ENCODE peak calls at places on chromosome 1, in seven cellular contexts. F is AG04449, V is fibroblast of pulmonary artery, P is cardiac muscle cell, Y is DND-41, T is heart right ventricle, B is fibroblast of mammary gland. A is an unnamed sample.
A peak's percentile ranks its signal among the peaks of the same experiment; 100 is the strongest.

GRCh38 chr1:51945591-51945990 is 44.9 kb downstream of the RAB3B start:
- DNase-seq in F (no peak), V (peak; percentile 75), P (peak; percentile 42), Y (no peak), T (no peak), B (no peak), A (no peak)

GRCh38 chr1:163875214-163875926 is 553.6 kb downstream of the NUF2 start:
- DNase-seq in F (peak; percentile 51), V (peak; percentile 83), P (peak; percentile 73), Y (no peak), T (peak; percentile 18), B (peak; percentile 96), A (no peak)

GRCh38 chr1:151942882-151943281 is 33.6 kb upstream of the THEM4 start:
- DNase-seq in F (no peak), V (peak; percentile 29), P (peak; percentile 36), Y (no peak), T (no peak), B (no peak), A (no peak)

GRCh38 chr1:209387271-209387968 is 196.1 kb upstream of the CAMK1G start:
- DNase-seq in F (no peak), V (no peak), P (no peak), Y (no peak), T (no peak), B (no peak), A (no peak)

GRCh38 chr1:45815667-45816458 is 12.5 kb downstream of the MAST2 start:
- DNase-seq in F (no peak), V (peak; percentile 44), P (peak; percentile 23), Y (no peak), T (no peak), B (peak; percentile 82), A (no peak)

GRCh38 chr1:21149862-21150432 is 26.8 kb downstream of the EIF4G3 start:
- DNase-seq in F (peak; percentile 94), V (peak; percentile 87), P (peak; percentile 89), Y (no peak), T (peak; percentile 17), B (peak; percentile 89), A (no peak)

GRCh38 chr1:113538225-113538624 is 147.9 kb downstream of the MAGI3 start:
- DNase-seq in F (no peak), V (peak; percentile 21), P (peak; percentile 21), Y (no peak), T (no peak), B (peak; percentile 76), A (no peak)

GRCh38 chr1:157438236-157439012 is 113.9 kb downstream of the FCRL5 start:
- DNase-seq in F (no peak), V (peak; percentile 16), P (peak; percentile 44), Y (no peak), T (no peak), B (no peak), A (no peak)

GRCh38 chr1:60911980-60912692 is 170.2 kb upstream of the NFIA start:
- DNase-seq in F (no peak), V (no peak), P (no peak), Y (no peak), T (peak; percentile 51), B (no peak), A (no peak)

GRCh38 chr1:15704526-15705183 is 20.5 kb downstream of the PLEKHM2 start:
- DNase-seq in F (no peak), V (no peak), P (no peak), Y (no peak), T (no peak), B (peak; percentile 59), A (no peak)

GRCh38 chr1:9182784-9183257 is 51.8 kb upstream of the H6PD start:
- DNase-seq in F (no peak), V (no peak), P (no peak), Y (no peak), T (no peak), B (no peak), A (no peak)

GRCh38 chr1:22285545-22286396 is 142.9 kb upstream of the WNT4 start:
- DNase-seq in F (no peak), V (peak; percentile 23), P (peak; percentile 31), Y (no peak), T (no peak), B (no peak), A (no peak)

GRCh38 chr1:201598396-201598795 is 59.5 kb downstream of the NAV1 start:
- DNase-seq in F (no peak), V (no peak), P (no peak), Y (no peak), T (no peak), B (no peak), A (no peak)

GRCh38 chr1:201602413-201603265 is 63.7 kb downstream of the NAV1 start:
- DNase-seq in F (peak; percentile 87), V (peak; percentile 79), P (peak; percentile 83), Y (no peak), T (no peak), B (peak; percentile 94), A (no peak)

GRCh38 chr1:201597551-201598230 is 58.8 kb downstream of the NAV1 start:
- DNase-seq in F (no peak), V (no peak), P (no peak), Y (no peak), T (peak; percentile 47), B (no peak), A (no peak)

GRCh38 chr1:201598973-201599372 is 60.0 kb downstream of the NAV1 start:
- DNase-seq in F (no peak), V (no peak), P (no peak), Y (no peak), T (no peak), B (no peak), A (no peak)

DNA sequence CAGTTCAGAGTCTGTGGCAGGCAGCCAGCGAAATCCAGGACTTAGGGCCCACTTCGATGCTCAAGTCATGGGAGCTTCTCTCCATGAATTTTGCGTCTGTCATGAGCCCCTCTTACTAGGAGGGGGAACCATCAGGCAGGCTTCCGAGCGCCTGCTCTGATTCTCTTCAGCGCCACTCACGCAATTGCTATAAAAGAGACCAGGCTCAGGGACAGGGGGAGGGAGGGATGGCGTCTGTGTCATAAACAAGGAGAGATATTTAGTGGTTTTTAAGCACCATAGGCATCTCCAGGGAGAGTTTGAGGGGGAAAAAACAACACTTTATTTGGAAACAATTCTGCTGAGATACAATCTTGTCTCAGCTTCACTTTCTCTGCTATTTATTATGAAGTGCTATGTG is 60.6 kb downstream of the NAV1 start:
- DNase-seq in F (no peak), V (no peak), P (no peak), Y (no peak), T (no peak), B (no peak), A (no peak)
- TF ChIP-seq CTCF in F (no peak), V (no peak), P (no peak), Y (no peak), T (no peak), B (no peak), A (no peak)

GRCh38 chr1:47995306-47996050 is 1.7 kb downstream of the TRABD2B start:
- DNase-seq in F (no peak), V (no peak), P (no peak), Y (no peak), T (no peak), B (no peak), A (no peak)
- H3K4me3 ChIP-seq in F (no peak overlapping the region), V (no peak overlapping the region), P (peak overlapping the region; percentile 88), Y (no peak overlapping the region), T (no peak overlapping the region), B (no peak overlapping the region), A (no peak overlapping the region)

DNA sequence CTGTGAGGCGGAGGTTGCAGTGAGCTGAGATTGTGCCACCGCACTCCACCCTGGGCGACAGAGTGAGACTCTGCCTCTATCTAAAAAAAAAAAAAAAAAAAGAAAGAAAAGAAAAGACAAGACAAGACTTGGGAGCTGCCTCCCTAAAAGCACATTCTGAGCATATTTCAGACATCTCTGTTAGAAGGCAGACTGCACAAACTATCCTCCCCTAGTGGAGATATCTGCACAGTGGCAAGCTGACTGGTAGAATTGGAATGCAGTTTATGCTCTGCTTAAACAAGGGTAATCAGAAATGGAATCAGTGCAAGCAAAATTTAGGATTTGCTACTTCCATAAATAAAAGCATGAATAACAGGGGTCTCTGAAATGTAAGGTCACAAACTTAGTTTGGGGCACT is 31.8 kb downstream of the GNG4 start:
- DNase-seq in F (peak; percentile 57), V (peak; percentile 60), P (peak; percentile 65), Y (no peak), T (no peak), B (peak; percentile 38), A (no peak)
- TF ChIP-seq CTCF in F (peak; percentile 73), V (peak; percentile 52), P (peak; percentile 46), Y (no peak), T (no peak), B (peak; percentile 54), A (no peak)

DNA sequence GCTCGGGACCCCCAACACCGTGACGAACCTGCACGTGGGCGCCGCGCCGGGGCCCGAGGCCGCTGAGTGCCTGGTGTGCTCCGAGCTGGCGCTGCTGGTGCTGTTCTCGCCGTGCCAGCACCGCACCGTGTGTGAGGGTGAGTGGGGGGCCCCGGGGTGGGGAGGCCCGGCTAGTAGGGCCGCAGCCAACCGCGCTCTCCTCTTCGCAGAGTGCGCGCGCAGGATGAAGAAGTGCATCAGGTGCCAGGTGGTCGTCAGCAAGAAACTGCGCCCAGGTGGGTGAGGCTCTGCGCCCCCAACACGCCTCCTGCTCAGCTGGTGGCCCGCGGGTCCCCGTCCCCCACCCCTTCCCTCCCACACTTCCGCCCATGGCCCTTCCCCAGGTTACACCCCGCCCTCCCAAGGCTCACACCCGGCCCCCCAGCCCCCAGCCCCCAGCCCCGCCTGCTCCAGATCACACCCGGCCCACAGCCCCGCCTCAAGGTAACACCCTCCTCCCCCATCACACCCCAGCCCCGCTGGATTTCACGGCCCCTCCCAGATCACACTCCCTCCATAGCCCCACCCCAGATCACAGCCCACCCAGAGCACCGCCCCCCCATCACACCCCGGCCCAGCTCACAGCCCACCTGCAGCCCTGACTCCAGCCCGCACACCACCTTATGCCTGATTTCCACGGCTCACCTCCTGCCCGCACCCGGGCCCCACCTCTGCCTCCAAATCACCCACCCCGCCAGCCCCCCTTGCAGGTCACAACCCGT is 2.4 kb upstream of the MMP23B start:
- DNase-seq in F (no peak), V (no peak), P (no peak), Y (peak; percentile 70), T (peak; percentile 38), B (no peak), A (no peak)
- H3K4me3 ChIP-seq in F (no peak overlapping the region), V (no peak overlapping the region), P (no peak overlapping the region), Y (peak overlapping the region; percentile 41), T (no peak overlapping the region), B (no peak overlapping the region), A (peak overlapping the region; percentile 55)

GRCh38 chr1:66364578-66365391 is 169.2 kb upstream of the SGIP1 start:
- DNase-seq in F (peak; percentile 36), V (no peak), P (no peak), Y (no peak), T (no peak), B (peak; percentile 43), A (no peak)

GRCh38 chr1:66357478-66358197 is 176.3 kb upstream of the SGIP1 start:
- DNase-seq in F (no peak), V (no peak), P (no peak), Y (no peak), T (no peak), B (no peak), A (no peak)

GRCh38 chr1:66356605-66357004 is 177.3 kb upstream of the SGIP1 start:
- DNase-seq in F (no peak), V (no peak), P (no peak), Y (no peak), T (no peak), B (no peak), A (no peak)

GRCh38 chr1:66359815-66360214 is 174.1 kb upstream of the SGIP1 start:
- DNase-seq in F (no peak), V (no peak), P (no peak), Y (no peak), T (no peak), B (peak; percentile 56), A (no peak)

GRCh38 chr1:66360285-66360724 is 173.6 kb upstream of the SGIP1 start:
- DNase-seq in F (no peak), V (no peak), P (no peak), Y (no peak), T (no peak), B (no peak), A (no peak)
- TF ChIP-seq CTCF in F (no peak), V (no peak), P (peak; percentile 7), Y (peak; percentile 41), T (no peak), B (no peak), A (peak; percentile 54)